ENCODE peak calls at places on chromosomes 7 and 10, in five cellular contexts. A, I, V, K and S are unnamed samples.

GRCh38 chr10:52864459-52865106 is 92.0 kb upstream of the MBL2 start:
- DNase-seq in K (no peak), V (no peak), A (no peak), I (peak; percentile 64), S (no peak)

GRCh38 chr10:102963237-102963886 is 45.3 kb downstream of the CNNM2 start:
- DNase-seq in I (no peak), K (peak; percentile 55), A (no peak), V (peak; percentile 30), S (no peak)

GRCh38 chr10:17453035-17453376 is 1.4 kb downstream of the ST8SIA6 start:
- DNase-seq in A (no peak), V (no peak), K (no peak), I (no peak), S (no peak)

GRCh38 chr10:32454148-32454547 is 8.2 kb downstream of the CCDC7 start:
- DNase-seq in A (no peak), K (no peak), V (no peak), I (no peak), S (no peak)

GRCh38 chr10:116146374-116146773 is 126.6 kb downstream of the GFRA1 start:
- DNase-seq in V (no peak), K (no peak), I (no peak), A (no peak), S (no peak)

GRCh38 chr7:149725916-149726315 is 47.5 kb downstream of the ZNF467 start:
- DNase-seq in A (no peak), V (no peak), I (no peak), K (no peak), S (no peak)

GRCh38 chr7:117157121-117157870 is 165.6 kb downstream of the WNT2 start:
- DNase-seq in I (no peak), A (no peak), K (peak; percentile 48), V (peak; percentile 29), S (no peak)

GRCh38 chr10:121553861-121554264 is 44.4 kb downstream of the FGFR2 start:
- DNase-seq in I (no peak), V (no peak), A (no peak), K (no peak), S (peak; percentile 42)

GRCh38 chr10:119597405-119598186 is 832 bp upstream of the TIAL1 start:
- DNase-seq in I (no peak), K (no peak), V (no peak), A (peak; percentile 52), S (no peak)

GRCh38 chr7:26167293-26167934 is 15.4 kb downstream of the NFE2L3 start:
- DNase-seq in A (no peak), K (no peak), I (no peak), V (no peak), S (no peak)
- TF ChIP-seq YY1 in A (no peak), K (no peak), I (no peak), V (no peak), S (no peak)

GRCh38 chr7:95509199-95509598 is 23.5 kb downstream of the ASB4 start:
- DNase-seq in I (peak; percentile 25), A (no peak), K (peak; percentile 52), V (no peak), S (no peak)
- TF ChIP-seq REST in I (no peak), A (no peak), K (no peak), V (no peak), S (no peak)

GRCh38 chr10:107984149-107984548 is 819.6 kb upstream of the SORCS1 start:
- DNase-seq in K (peak; percentile 5), A (no peak), V (no peak), I (no peak), S (no peak)

GRCh38 chr10:107986571-107986970 is 822.1 kb upstream of the SORCS1 start:
- DNase-seq in A (no peak), K (no peak), I (no peak), V (no peak), S (no peak)

GRCh38 chr10:107984581-107984980 is 820.1 kb upstream of the SORCS1 start:
- DNase-seq in K (no peak), I (no peak), V (no peak), A (no peak), S (no peak)
- H3K4me1 ChIP-seq in K (no peaks in the 10 kb centered on the region), I (no peaks in the 10 kb centered on the region), V (no peaks in the 10 kb centered on the region), A (no peaks in the 10 kb centered on the region), S (no peaks in the 10 kb centered on the region)

DNA sequence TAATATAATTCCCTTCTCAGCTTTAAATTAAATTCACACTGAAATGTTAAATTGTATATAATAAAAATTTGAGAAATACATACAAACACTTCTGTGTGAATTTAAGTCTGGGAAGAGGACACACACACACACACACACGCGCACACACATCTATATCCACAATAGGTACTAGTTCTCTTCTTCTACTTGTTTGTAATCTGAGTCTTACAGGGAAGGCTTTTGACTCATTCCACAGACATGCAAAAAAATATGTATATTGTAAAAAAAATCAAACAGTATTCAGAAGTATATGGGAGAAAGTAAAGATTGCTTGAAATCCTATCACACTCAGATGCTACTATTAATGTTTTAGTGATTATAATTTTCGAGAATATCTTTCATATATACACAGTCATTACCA is 276.2 kb downstream of the MDFIC start:
- DNase-seq in I (no peak), K (no peak), A (no peak), V (no peak), S (no peak)
- TF ChIP-seq YY1 in I (no peak), K (no peak), A (no peak), V (no peak), S (no peak)

DNA sequence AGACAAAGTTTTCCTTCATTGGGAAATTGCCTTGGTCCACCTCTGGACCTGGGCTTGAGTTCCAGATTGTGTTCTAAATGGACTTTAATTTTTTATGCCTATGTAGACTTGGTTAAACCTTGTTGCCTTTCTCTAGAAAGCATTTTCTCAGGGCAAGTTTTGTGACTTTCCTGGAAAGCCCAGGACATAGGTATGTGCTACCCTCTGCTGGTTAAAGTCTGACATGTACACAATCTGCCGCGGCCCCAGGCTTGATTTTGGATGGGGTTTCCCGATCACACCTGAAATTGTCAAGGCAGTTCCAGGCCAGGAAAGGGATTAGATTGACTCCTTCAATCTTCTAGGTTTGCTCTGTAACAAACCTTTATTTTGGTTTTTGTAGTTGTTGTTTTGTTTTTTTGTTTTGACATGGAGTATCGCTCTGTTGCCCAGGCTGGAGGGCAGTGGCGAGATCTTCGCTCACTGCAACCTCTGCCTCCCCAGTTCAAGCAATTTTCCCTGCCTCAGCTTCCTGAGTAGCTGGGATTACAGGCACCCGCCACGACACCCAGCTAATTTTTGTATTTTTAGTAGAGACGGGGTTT is 14.1 kb upstream of the AKR1B10 start:
- DNase-seq in A (peak; percentile 8), I (peak; percentile 27), V (peak; percentile 69), K (peak; percentile 60), S (no peak)
- TF ChIP-seq REST in A (no peak), I (no peak), V (no peak), K (no peak), S (no peak)

GRCh38 chr10:71250405-71250804 is 38.0 kb downstream of the UNC5B start:
- DNase-seq in A (no peak), K (no peak), I (no peak), V (no peak), S (no peak)

GRCh38 chr10:71253981-71254818 is 41.8 kb downstream of the UNC5B start:
- DNase-seq in I (no peak), V (no peak), A (no peak), K (no peak), S (no peak)

GRCh38 chr10:71251319-71251718 is 38.9 kb downstream of the UNC5B start:
- DNase-seq in A (no peak), I (no peak), V (no peak), K (peak; percentile 67), S (no peak)

GRCh38 chr10:71250842-71251241 is 38.5 kb downstream of the UNC5B start:
- DNase-seq in I (no peak), K (no peak), A (no peak), V (no peak), S (no peak)

DNA sequence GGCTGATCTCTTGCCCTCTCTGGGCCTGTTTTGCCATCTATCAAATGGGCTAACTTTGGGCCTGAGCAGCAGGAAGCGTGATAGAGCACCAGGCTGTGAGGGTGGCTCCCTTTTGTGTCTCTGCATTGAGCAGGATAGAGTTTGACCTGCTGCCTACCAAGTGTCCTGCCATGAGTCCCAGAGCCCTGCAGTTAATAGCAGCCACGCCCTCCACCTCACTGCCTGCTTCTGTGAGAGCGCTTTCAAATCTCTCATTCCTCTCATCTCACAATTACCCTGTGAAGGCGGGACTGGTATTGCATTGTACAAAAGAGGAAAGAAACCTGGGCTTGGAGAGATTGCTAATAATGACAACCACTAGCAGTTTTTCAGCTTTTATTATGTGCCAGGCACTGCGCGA is 39.8 kb downstream of the UNC5B start:
- DNase-seq in V (no peak), I (no peak), K (no peak), A (no peak), S (no peak)
- H3K4me1 ChIP-seq in V (peaks cover 8% of the 10 kb centered on the region), I (no peaks in the 10 kb centered on the region), K (peaks cover 100% of the 10 kb centered on the region), A (no peaks in the 10 kb centered on the region), S (peaks cover 61% of the 10 kb centered on the region)

GRCh38 chr10:70964881-70965280 is 76.5 kb upstream of the PCBD1 start:
- DNase-seq in K (no peak), I (no peak), V (no peak), A (no peak), S (no peak)
- TF ChIP-seq YY1 in K (no peak), I (no peak), V (no peak), A (no peak), S (no peak)

DNA sequence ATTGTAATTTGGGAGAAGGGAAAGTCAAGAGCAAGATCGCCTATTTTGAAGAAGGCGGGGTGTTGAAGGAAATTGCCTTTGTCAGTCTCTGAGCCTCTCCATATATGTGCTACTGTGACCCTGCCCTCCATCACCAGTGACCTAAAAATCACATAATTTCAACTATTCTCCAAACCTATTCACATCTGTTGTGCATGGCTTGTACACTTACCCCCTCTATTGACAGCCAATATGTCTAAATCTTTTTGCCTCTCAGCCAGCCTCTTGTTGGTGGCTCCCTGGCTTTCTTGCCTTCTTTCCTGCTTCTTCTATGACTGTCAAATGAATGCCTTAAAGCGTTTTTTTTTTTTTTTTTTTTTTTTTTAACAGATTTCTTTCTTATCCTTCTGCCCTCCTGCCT is 295.6 kb downstream of the AUTS2 start:
- DNase-seq in A (no peak), V (no peak), K (peak; percentile 51), I (no peak), S (no peak)
- TF ChIP-seq REST in A (no peak), V (no peak), K (no peak), I (no peak), S (no peak)